ENCODE peak calls at places on chromosomes 12 and 14, in nine cellular contexts. T is NCI-H1417; B is AG10803; C is hypothalamus; Q is D341Med; X is activated gamma-delta T cell treated with Interleukin-2 at 50 U/mL for 16 hours; V is activated CD4-positive, CD25-positive, alpha-beta regulatory T cell; M is CD8-positive, alpha-beta T cell; Z is retinal pigment epithelial cell. J is an unnamed sample.

GRCh38 chr14:105314287-105315185 is at the start of gene PACS2:
- DNase-seq in T (peak), B (peak), C (no peak), Q (peak), X (peak), V (peak), M (peak), Z (peak), J (peak)

GRCh38 chr12:27779416-27779815 is 617 bp upstream of the KLHL42 start:
- DNase-seq in T (peak), B (no peak), C (peak), Q (peak), X (peak), V (no peak), M (no peak), Z (no peak), J (peak)

GRCh38 chr14:59845245-59845644 is 25.3 kb downstream of the RTN1 start:
- DNase-seq in T (no peak), B (no peak), C (no peak), Q (no peak), X (no peak), V (no peak), M (no peak), Z (no peak), J (no peak)

GRCh38 chr12:674272-674781 is 11.1 kb upstream of the NINJ2 start:
- DNase-seq in T (no peak), B (no peak), C (no peak), Q (no peak), X (peak), V (peak), M (peak), Z (no peak), J (no peak)

GRCh38 chr12:51589060-51589459 is 2.0 kb upstream of the SCN8A start:
- DNase-seq in T (no peak), B (no peak), C (no peak), Q (no peak), X (no peak), V (no peak), M (no peak), Z (no peak), J (no peak)

GRCh38 chr12:105935981-105936380 is 202.8 kb downstream of the NUAK1 start:
- DNase-seq in T (no peak), B (peak), C (no peak), Q (no peak), X (no peak), V (no peak), M (no peak), Z (no peak), J (no peak)

GRCh38 chr12:44317651-44318126 is 481.8 kb downstream of the TMEM117 start:
- DNase-seq in T (peak), B (peak), C (no peak), Q (peak), X (no peak), V (no peak), M (no peak), Z (no peak), J (no peak)

GRCh38 chr14:73753887-73754880 is 40.0 kb upstream of the PNMA1 start:
- DNase-seq in T (no peak), B (peak), C (peak), Q (no peak), X (no peak), V (no peak), M (no peak), Z (no peak), J (no peak)

GRCh38 chr12:55716582-55717396 is 943 bp downstream of the BLOC1S1 start:
- DNase-seq in T (no peak), B (no peak), C (no peak), Q (peak), X (no peak), V (no peak), M (no peak), Z (no peak), J (no peak)

GRCh38 chr12:54980341-54980740 is 4.2 kb downstream of the TESPA1 start:
- DNase-seq in T (no peak), B (no peak), C (no peak), Q (no peak), X (peak), V (no peak), M (no peak), Z (no peak), J (no peak)

GRCh38 chr14:74459289-74459946 is 33.4 kb upstream of the SYNDIG1L start:
- DNase-seq in T (peak), B (peak), C (no peak), Q (peak), X (peak), V (peak), M (peak), Z (peak), J (no peak)

GRCh38 chr12:1920436-1920835 is 2.0 kb upstream of the CACNA2D4 start:
- DNase-seq in T (no peak), B (no peak), C (no peak), Q (no peak), X (no peak), V (no peak), M (no peak), Z (no peak), J (no peak)

GRCh38 chr12:94535614-94535932 is 75.9 kb upstream of the CEP83 start:
- DNase-seq in T (peak), B (no peak), C (no peak), Q (no peak), X (no peak), V (no peak), M (no peak), Z (no peak), J (no peak)

GRCh38 chr14:22478670-22479069 is 110.4 kb downstream of the DAD1 start:
- DNase-seq in T (peak), B (no peak), C (no peak), Q (peak), X (no peak), V (no peak), M (no peak), Z (no peak), J (no peak)

GRCh38 chr14:62497708-62498107 is 547.5 kb downstream of the KCNH5 start:
- DNase-seq in T (no peak), B (no peak), C (no peak), Q (no peak), X (no peak), V (no peak), M (no peak), Z (no peak), J (no peak)

GRCh38 chr12:49059385-49060232 is 985 bp downstream of the KMT2D start:
- DNase-seq in T (peak), B (peak), C (no peak), Q (peak), X (no peak), V (no peak), M (no peak), Z (no peak), J (peak)

GRCh38 chr14:99718031-99718810 is 34.1 kb downstream of the CYP46A1 start:
- DNase-seq in T (no peak), B (no peak), C (no peak), Q (peak), X (no peak), V (no peak), M (no peak), Z (no peak), J (no peak)

GRCh38 chr12:115481141-115481540 is 796.4 kb downstream of the MED13L start:
- DNase-seq in T (no peak), B (no peak), C (no peak), Q (no peak), X (no peak), V (no peak), M (no peak), Z (no peak), J (no peak)

GRCh38 chr14:52918486-52918885 is 32.4 kb downstream of the FERMT2 start:
- DNase-seq in T (no peak), B (peak), C (no peak), Q (no peak), X (peak), V (no peak), M (no peak), Z (no peak), J (no peak)

GRCh38 chr14:104101086-104101621 is 15.7 kb downstream of the ASPG start:
- DNase-seq in T (no peak), B (no peak), C (no peak), Q (no peak), X (no peak), V (no peak), M (no peak), Z (no peak), J (peak)

GRCh38 chr12:32312049-32312670 is 87.2 kb upstream of the FGD4 start:
- DNase-seq in T (peak), B (peak), C (no peak), Q (peak), X (no peak), V (no peak), M (no peak), Z (no peak), J (no peak)

GRCh38 chr14:54440454-54440853 is 720 bp downstream of the CNIH1 start:
- DNase-seq in T (no peak), B (peak), C (no peak), Q (no peak), X (no peak), V (no peak), M (no peak), Z (no peak), J (no peak)

GRCh38 chr12:102322254-102322653 is 124.6 kb upstream of the PMCH start:
- DNase-seq in T (no peak), B (no peak), C (no peak), Q (no peak), X (no peak), V (no peak), M (no peak), Z (no peak), J (no peak)

GRCh38 chr12:121323908-121324307 is 27.4 kb upstream of the CAMKK2 start:
- DNase-seq in T (no peak), B (no peak), C (no peak), Q (no peak), X (no peak), V (no peak), M (no peak), Z (no peak), J (no peak)

GRCh38 chr12:110245278-110245868 is 35.7 kb upstream of the ATP2A2 start:
- DNase-seq in T (no peak), B (no peak), C (no peak), Q (peak), X (peak), V (peak), M (peak), Z (no peak), J (peak)

GRCh38 chr12:42574879-42575278 is 14.7 kb downstream of the PRICKLE1 start:
- DNase-seq in T (peak), B (peak), C (no peak), Q (no peak), X (no peak), V (no peak), M (no peak), Z (no peak), J (no peak)